ENCODE peak calls at places on chromosome 17, in six cellular contexts. V, H, P, S, W and L are unnamed samples.

GRCh38 chr17:27756467-27757371 is 43.6 kb downstream of the NOS2 start:
- DNase-seq in V (peak; percentile 69), H (peak; percentile 50), P (peak; percentile 51), S (peak; percentile 69), W (peak; percentile 37), L (peak; percentile 61)

GRCh38 chr17:8894673-8895578 is 27.5 kb upstream of the PIK3R6 start:
- DNase-seq in V (peak; percentile 70), H (no peak), P (peak; percentile 44), S (peak; percentile 85), W (peak; percentile 61), L (peak; percentile 65)

GRCh38 chr17:80477647-80478478 is 1.5 kb upstream of the NPTX1 start:
- DNase-seq in V (no peak), H (no peak), P (no peak), S (peak; percentile 83), W (peak; percentile 32), L (peak; percentile 94)

GRCh38 chr17:81153340-81153803 is 11.9 kb upstream of the PVALEF start:
- DNase-seq in V (no peak), H (no peak), P (no peak), S (no peak), W (peak; percentile 35), L (no peak)

GRCh38 chr17:80960797-80961452 is 30.7 kb upstream of the CHMP6 start:
- DNase-seq in V (no peak), H (no peak), P (no peak), S (no peak), W (no peak), L (no peak)

GRCh38 chr17:14582996-14583395 is 282.1 kb downstream of the HS3ST3B1 start:
- DNase-seq in V (no peak), H (no peak), P (no peak), S (no peak), W (no peak), L (no peak)

GRCh38 chr17:39208893-39209292 is 8.8 kb downstream of the RPL19 start:
- DNase-seq in V (peak; percentile 36), H (no peak), P (no peak), S (no peak), W (no peak), L (peak; percentile 40)

GRCh38 chr17:9991796-9992195 is 86.7 kb upstream of the RCVRN start:
- DNase-seq in V (no peak), H (no peak), P (no peak), S (no peak), W (no peak), L (no peak)

GRCh38 chr17:7132511-7133094 is 18.0 kb upstream of the ASGR2 start:
- DNase-seq in V (no peak), H (no peak), P (no peak), S (peak; percentile 47), W (no peak), L (no peak)

GRCh38 chr17:47066095-47066494 is 87.0 kb upstream of the RPRML start:
- DNase-seq in V (no peak), H (no peak), P (no peak), S (no peak), W (no peak), L (no peak)

GRCh38 chr17:38768417-38768816 is 15.9 kb downstream of the PSMB3 start:
- DNase-seq in V (no peak), H (peak; percentile 43), P (no peak), S (no peak), W (no peak), L (no peak)

GRCh38 chr17:65293584-65294183 is 156.5 kb downstream of the RGS9 start:
- DNase-seq in V (no peak), H (no peak), P (no peak), S (no peak), W (no peak), L (no peak)

GRCh38 chr17:35931794-35932419 is 1.3 kb upstream of the RDM1 start:
- DNase-seq in V (no peak), H (no peak), P (no peak), S (no peak), W (no peak), L (no peak)

GRCh38 chr17:75808549-75808904 is 23.9 kb downstream of the UNK start:
- DNase-seq in V (no peak), H (no peak), P (no peak), S (no peak), W (no peak), L (no peak)

GRCh38 chr17:75810216-75810615 is 25.6 kb downstream of the UNK start:
- DNase-seq in V (no peak), H (no peak), P (no peak), S (no peak), W (no peak), L (no peak)

GRCh38 chr17:75808905-75809621 is 24.5 kb downstream of the UNK start:
- DNase-seq in V (peak; percentile 83), H (no peak), P (no peak), S (no peak), W (peak; percentile 80), L (no peak)

GRCh38 chr17:75811174-75811573 is 26.6 kb downstream of the UNK start:
- DNase-seq in V (no peak), H (no peak), P (no peak), S (no peak), W (no peak), L (no peak)

GRCh38 chr17:75809631-75810111 is 25.1 kb downstream of the UNK start:
- DNase-seq in V (no peak), H (no peak), P (no peak), S (no peak), W (no peak), L (no peak)
- H3K27ac ChIP-seq in V (peak overlapping the region; percentile 76), H (no peak overlapping the region), P (no peak overlapping the region), S (no peak overlapping the region), W (peak overlapping the region; percentile 81), L (no peak overlapping the region)

GRCh38 chr17:36992701-36993100 is 43.9 kb downstream of the AATF start:
- DNase-seq in V (peak; percentile 62), H (no peak), P (no peak), S (no peak), W (no peak), L (no peak)

GRCh38 chr17:36983618-36984017 is 34.9 kb downstream of the AATF start:
- DNase-seq in V (no peak), H (no peak), P (no peak), S (no peak), W (no peak), L (no peak)

GRCh38 chr17:36993227-36993626 is 44.5 kb downstream of the AATF start:
- DNase-seq in V (no peak), H (no peak), P (no peak), S (no peak), W (no peak), L (no peak)

GRCh38 chr17:36994438-36994837 is 45.7 kb downstream of the AATF start:
- DNase-seq in V (no peak), H (no peak), P (no peak), S (no peak), W (no peak), L (no peak)

DNA sequence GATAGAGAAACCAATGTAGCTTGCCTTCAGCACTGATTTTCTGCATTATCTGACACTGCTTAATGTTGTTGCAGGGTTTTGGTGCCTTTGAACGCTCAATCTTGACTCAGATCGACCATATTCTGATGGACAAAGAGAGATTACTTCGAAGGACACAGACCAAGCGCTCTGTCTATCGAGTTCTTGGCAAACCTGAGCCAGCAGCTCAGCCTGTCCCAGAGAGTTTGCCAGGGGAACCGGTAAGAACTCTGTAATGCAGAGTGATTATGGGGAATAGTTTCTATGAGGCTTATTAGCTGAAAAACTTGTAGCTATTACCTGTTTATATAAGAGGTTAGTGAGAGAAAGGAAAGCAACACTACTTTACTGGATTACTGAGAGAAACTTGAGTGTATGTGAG is 40.4 kb downstream of the AATF start:
- DNase-seq in V (no peak), H (no peak), P (no peak), S (no peak), W (no peak), L (no peak)
- H3K36me3 ChIP-seq in V (peaks cover 82% of the 10 kb centered on the region), H (peaks cover 11% of the 10 kb centered on the region), P (peaks cover 30% of the 10 kb centered on the region), S (no peaks in the 10 kb centered on the region), W (peaks cover 79% of the 10 kb centered on the region), L (peaks cover 16% of the 10 kb centered on the region)

DNA sequence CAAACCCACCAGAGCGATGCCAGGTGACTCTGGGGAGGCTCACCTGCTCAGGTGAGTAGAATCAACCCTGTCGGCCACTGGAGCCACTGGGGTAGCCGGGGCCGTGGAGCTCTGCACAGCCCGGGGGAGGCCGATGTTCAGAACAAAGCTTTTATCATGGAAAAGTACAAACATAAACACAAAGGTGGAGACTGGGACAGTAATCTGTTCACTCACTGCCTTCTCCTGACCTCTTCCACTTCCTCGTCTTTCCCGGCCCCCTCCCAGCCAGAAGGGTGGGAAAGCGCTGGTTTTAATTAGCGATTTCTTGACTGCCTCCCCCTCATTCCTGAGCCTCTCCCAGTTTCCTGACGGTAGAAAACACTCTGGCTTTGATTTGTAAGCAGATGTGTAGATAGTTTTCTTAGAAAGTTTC is 9.8 kb upstream of the TEX19 start:
- DNase-seq in V (no peak), H (no peak), P (no peak), S (no peak), W (no peak), L (no peak)
- H3K27ac ChIP-seq in V (no peak overlapping the region), H (no peak overlapping the region), P (no peak overlapping the region), S (peak overlapping the region; percentile 65), W (no peak overlapping the region), L (no peak overlapping the region)

GRCh38 chr17:78679495-78680395 is 102.3 kb downstream of the CYTH1 start:
- DNase-seq in V (no peak), H (no peak), P (no peak), S (no peak), W (no peak), L (peak; percentile 80)

GRCh38 chr17:78678711-78679110 is 101.5 kb upstream of the DNAH17 start:
- DNase-seq in V (no peak), H (no peak), P (no peak), S (no peak), W (no peak), L (no peak)

GRCh38 chr17:78682363-78682762 is 99.7 kb downstream of the CYTH1 start:
- DNase-seq in V (no peak), H (no peak), P (no peak), S (no peak), W (no peak), L (no peak)

GRCh38 chr17:78678220-78678554 is 101.0 kb upstream of the DNAH17 start:
- DNase-seq in V (no peak), H (no peak), P (no peak), S (no peak), W (no peak), L (no peak)

DNA sequence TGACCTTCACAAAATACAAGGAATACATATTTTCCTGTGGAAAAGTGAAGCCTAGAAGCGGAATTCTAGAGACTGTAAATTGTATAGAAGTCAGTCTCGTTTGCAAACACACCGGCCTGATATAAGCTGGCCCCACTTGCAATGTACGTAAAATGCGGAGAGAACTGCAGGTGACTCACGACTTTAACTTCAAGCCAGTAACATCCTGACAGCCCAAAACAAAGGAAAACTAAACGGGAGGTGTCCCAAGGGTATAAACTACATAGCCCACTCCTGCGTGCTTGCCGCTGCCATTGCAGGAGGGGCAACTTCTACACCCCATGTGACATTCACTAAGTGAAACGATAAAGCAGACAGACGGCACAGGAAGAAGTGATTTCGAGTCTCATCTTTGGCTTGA is 101.6 kb downstream of the CYTH1 start:
- DNase-seq in V (no peak), H (no peak), P (no peak), S (no peak), W (no peak), L (no peak)
- H3K36me3 ChIP-seq in V (peaks cover 84% of the 10 kb centered on the region), H (peaks cover 9% of the 10 kb centered on the region), P (no peaks in the 10 kb centered on the region), S (no peaks in the 10 kb centered on the region), W (peaks cover 67% of the 10 kb centered on the region), L (peaks cover 75% of the 10 kb centered on the region)